ENCODE peak calls at places on chromosomes 11 and 22, in four cellular contexts. One of them, this sample, is unnamed. For H3K9me3 and H3K36me3, the result is how much of the 10 kb centered on the place peaks cover.

GRCh38 chr22:44540756-44541670 is 43.0 kb upstream of the RTL6 start:
- DNase-seq in colonic mucosa: no peak
- DNase-seq in ovary: no peak
- DNase-seq in OCI-LY7: no peak
- DNase-seq in this sample: no peak

GRCh38 chr22:49550766-49551362 is 276.8 kb downstream of the BRD1 start:
- DNase-seq in colonic mucosa: no peak
- DNase-seq in ovary: peak
- DNase-seq in OCI-LY7: no peak
- DNase-seq in this sample: no peak

GRCh38 chr11:78099671-78100070 is 20.0 kb upstream of the NDUFC2 start:
- DNase-seq in colonic mucosa: no peak
- DNase-seq in ovary: no peak
- DNase-seq in OCI-LY7: no peak
- DNase-seq in this sample: no peak

GRCh38 chr22:41280065-41280464 is 5.9 kb downstream of the RANGAP1 start:
- DNase-seq in colonic mucosa: no peak
- DNase-seq in ovary: no peak
- DNase-seq in OCI-LY7: no peak
- DNase-seq in this sample: no peak

GRCh38 chr22:26656896-26657851 is at the start of gene MIAT:
- DNase-seq in colonic mucosa: peak
- DNase-seq in ovary: no peak
- DNase-seq in OCI-LY7: no peak
- DNase-seq in this sample: no peak

GRCh38 chr22:25508761-25509321 is 55.6 kb upstream of the GRK3 start:
- DNase-seq in colonic mucosa: no peak
- DNase-seq in ovary: no peak
- DNase-seq in OCI-LY7: no peak
- DNase-seq in this sample: no peak

GRCh38 chr22:32971252-32971651 is 86.9 kb downstream of the SYN3 start:
- DNase-seq in colonic mucosa: no peak
- DNase-seq in ovary: no peak
- DNase-seq in OCI-LY7: no peak
- DNase-seq in this sample: no peak

GRCh38 chr11:77669848-77670511 is 32.4 kb upstream of the CLNS1A start:
- DNase-seq in colonic mucosa: no peak
- DNase-seq in ovary: no peak
- DNase-seq in OCI-LY7: no peak
- DNase-seq in this sample: no peak

GRCh38 chr11:104934594-104934993 is 33.8 kb downstream of the CASP4 start:
- DNase-seq in colonic mucosa: no peak
- DNase-seq in ovary: no peak
- DNase-seq in OCI-LY7: no peak
- DNase-seq in this sample: no peak
- H3K9me3 ChIP-seq in colonic mucosa: under half
- H3K9me3 ChIP-seq in ovary: under half
- H3K9me3 ChIP-seq in OCI-LY7: under half
- H3K9me3 ChIP-seq in this sample: under half

GRCh38 chr11:134202661-134203060 is 21.1 kb downstream of the NCAPD3 start:
- DNase-seq in colonic mucosa: no peak
- DNase-seq in ovary: no peak
- DNase-seq in OCI-LY7: no peak
- DNase-seq in this sample: no peak

GRCh38 chr11:134205729-134206128 is 18.0 kb downstream of the NCAPD3 start:
- DNase-seq in colonic mucosa: no peak
- DNase-seq in ovary: no peak
- DNase-seq in OCI-LY7: no peak
- DNase-seq in this sample: no peak

GRCh38 chr11:134206185-134206584 is 17.6 kb downstream of the NCAPD3 start:
- DNase-seq in colonic mucosa: no peak
- DNase-seq in ovary: no peak
- DNase-seq in OCI-LY7: no peak
- DNase-seq in this sample: no peak

DNA sequence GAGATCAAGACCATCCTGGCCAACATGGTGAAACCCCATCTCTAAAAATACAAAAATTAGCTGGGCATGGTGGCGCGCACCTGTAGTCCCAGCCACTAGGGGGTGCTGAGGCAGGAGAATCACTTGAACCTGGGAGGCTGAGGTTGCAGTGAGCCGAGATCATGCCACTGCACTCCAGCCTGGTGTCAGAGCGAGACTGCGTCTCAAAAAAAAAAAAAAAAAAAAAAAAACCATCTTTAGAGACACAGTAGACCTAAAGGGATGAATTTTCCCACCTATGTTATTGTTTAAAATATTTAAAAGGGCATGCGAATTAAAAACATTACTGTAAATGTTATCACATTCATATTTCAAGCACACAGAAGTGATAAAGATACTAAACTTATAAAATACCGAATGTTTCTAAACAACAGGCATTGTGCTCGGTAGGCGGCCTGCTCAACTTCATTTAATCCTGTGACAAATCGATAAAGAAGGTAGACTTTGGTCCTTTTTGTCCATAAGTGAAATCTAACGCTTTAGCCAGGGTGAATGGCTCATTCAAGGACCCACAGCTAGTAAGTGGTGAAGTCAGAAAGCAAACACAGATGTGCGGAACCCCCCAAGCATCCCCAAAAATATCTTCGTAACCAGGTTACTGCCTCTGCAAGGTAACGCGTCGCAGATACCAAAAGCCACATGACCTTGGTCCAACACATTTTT is 16.1 kb downstream of the NCAPD3 start:
- DNase-seq in colonic mucosa: peak
- DNase-seq in ovary: peak
- DNase-seq in OCI-LY7: peak
- DNase-seq in this sample: no peak
- H3K36me3 ChIP-seq in colonic mucosa: under half
- H3K36me3 ChIP-seq in ovary: under half
- H3K36me3 ChIP-seq in OCI-LY7: half or more
- H3K36me3 ChIP-seq in this sample: under half

DNA sequence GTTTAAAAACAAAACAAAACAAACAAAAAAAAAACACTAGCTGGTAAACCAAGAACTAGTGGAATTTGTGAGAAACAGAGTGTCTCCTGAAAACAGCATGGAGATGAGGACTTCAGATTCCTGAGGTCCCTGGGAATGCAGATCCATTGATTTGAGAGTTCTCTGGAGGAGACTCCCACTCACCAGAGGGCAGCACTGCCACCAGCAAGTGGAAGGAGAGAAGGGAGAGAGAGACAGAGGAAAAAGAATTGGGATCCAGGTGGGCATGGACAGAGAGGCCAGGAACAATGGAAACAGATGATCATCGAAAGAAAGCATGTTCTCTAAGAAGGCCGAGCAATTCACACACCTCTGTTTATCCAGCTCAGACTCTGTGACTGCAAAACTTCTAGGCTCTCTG is 31.8 kb downstream of the ETS1 start:
- DNase-seq in colonic mucosa: no peak
- DNase-seq in ovary: no peak
- DNase-seq in OCI-LY7: no peak
- DNase-seq in this sample: no peak
- TF ChIP-seq CTCF in colonic mucosa: no peak
- TF ChIP-seq CTCF in ovary: no peak
- TF ChIP-seq CTCF in OCI-LY7: peak
- TF ChIP-seq CTCF in this sample: peak

GRCh38 chr22:47587861-47588582 is 825.6 kb downstream of the TBC1D22A start:
- DNase-seq in colonic mucosa: no peak
- DNase-seq in ovary: no peak
- DNase-seq in OCI-LY7: no peak
- DNase-seq in this sample: no peak
- H3K9me3 ChIP-seq in colonic mucosa: under half
- H3K9me3 ChIP-seq in ovary: under half
- H3K9me3 ChIP-seq in OCI-LY7: under half
- H3K9me3 ChIP-seq in this sample: under half

GRCh38 chr11:100870138-100870537 is 183.1 kb downstream of the ARHGAP42 start:
- DNase-seq in colonic mucosa: no peak
- DNase-seq in ovary: no peak
- DNase-seq in OCI-LY7: no peak
- DNase-seq in this sample: no peak
- H3K36me3 ChIP-seq in colonic mucosa: under half
- H3K36me3 ChIP-seq in ovary: under half
- H3K36me3 ChIP-seq in OCI-LY7: under half
- H3K36me3 ChIP-seq in this sample: under half

DNA sequence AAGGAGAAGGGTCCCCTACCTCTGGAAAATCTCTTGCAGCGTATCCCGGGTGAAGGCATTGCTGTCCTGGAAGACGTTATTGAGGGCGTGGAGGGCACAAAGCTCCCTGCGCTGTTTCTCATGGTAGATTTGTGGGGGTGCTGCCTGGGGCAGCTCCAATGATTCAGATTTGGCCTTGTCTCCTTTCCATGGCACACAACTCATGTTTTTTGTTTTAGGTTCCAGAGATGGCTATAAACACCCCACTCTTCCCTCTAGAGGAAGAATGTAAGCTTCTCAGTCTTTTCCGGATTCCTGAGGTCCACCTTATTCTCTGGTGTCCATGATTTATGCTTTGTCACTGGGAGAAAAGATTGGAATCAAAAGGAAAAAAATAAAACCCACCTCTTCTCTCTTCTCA is 959 bp downstream of the JOSD1 start:
- DNase-seq in colonic mucosa: peak
- DNase-seq in ovary: no peak
- DNase-seq in OCI-LY7: no peak
- DNase-seq in this sample: no peak
- TF ChIP-seq CTCF in colonic mucosa: no peak
- TF ChIP-seq CTCF in ovary: no peak
- TF ChIP-seq CTCF in OCI-LY7: peak
- TF ChIP-seq CTCF in this sample: no peak

GRCh38 chr22:19341500-19341899 is 50.0 kb upstream of the CLTCL1 start:
- DNase-seq in colonic mucosa: no peak
- DNase-seq in ovary: no peak
- DNase-seq in OCI-LY7: no peak
- DNase-seq in this sample: no peak
- H3K9me3 ChIP-seq in colonic mucosa: under half
- H3K9me3 ChIP-seq in ovary: under half
- H3K9me3 ChIP-seq in OCI-LY7: under half
- H3K9me3 ChIP-seq in this sample: under half

GRCh38 chr11:65436412-65437032 is 13.9 kb downstream of the NEAT1 start:
- DNase-seq in colonic mucosa: peak
- DNase-seq in ovary: no peak
- DNase-seq in OCI-LY7: no peak
- DNase-seq in this sample: peak
- H3K36me3 ChIP-seq in colonic mucosa: under half
- H3K36me3 ChIP-seq in ovary: under half
- H3K36me3 ChIP-seq in OCI-LY7: under half
- H3K36me3 ChIP-seq in this sample: half or more

DNA sequence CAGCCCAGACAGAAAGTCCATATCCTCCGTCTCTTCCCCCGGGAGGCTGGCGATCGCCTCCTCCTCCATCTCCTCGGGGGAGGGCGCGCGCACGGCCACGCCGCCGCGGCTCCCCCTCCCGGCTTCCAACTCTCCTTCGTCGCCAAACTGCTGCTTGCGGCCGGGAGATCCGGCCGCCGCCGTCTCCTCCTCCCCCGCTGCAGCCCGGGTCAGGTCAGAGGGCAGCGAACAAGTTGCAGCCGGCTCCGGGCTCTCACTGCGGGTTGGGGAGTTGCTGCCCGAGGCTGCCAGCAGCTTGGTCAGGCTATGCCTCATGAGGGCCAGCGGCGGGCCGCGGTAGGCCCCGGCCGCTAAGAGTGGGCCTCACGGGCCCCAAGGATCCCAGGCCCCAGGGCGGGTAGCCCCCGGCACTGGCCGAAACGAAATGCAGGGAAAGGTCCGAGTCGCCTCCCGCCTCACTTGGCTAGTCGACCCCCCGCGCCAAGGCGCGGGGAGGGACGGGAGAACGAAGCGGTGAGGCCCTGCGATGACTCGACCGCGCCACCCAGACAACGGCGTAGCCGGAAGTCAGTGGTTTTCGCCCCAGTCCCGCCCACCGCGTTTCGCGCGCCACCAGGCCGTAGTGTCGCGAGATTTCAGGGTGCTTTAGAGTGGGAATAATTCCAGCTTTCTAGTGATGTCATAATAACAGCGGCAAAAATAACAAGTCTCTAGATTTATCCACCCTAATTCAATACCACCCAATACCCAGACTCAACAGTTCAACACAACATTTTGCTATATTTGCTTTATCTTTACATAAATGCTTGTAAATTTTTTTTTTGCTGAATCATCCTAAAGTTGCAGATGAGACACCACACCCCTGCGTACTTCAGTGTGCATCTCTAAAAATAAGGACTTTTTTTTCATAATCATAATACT is at the start of gene CREBZF:
- DNase-seq in colonic mucosa: peak
- DNase-seq in ovary: peak
- DNase-seq in OCI-LY7: peak
- DNase-seq in this sample: peak
- TF ChIP-seq CTCF in colonic mucosa: no peak
- TF ChIP-seq CTCF in ovary: no peak
- TF ChIP-seq CTCF in OCI-LY7: no peak
- TF ChIP-seq CTCF in this sample: no peak

GRCh38 chr11:67596753-67597300 is 9.9 kb upstream of the NDUFV1 start:
- DNase-seq in colonic mucosa: no peak
- DNase-seq in ovary: no peak
- DNase-seq in OCI-LY7: no peak
- DNase-seq in this sample: no peak

GRCh38 chr11:67601098-67601497 is 5.6 kb upstream of the NDUFV1 start:
- DNase-seq in colonic mucosa: no peak
- DNase-seq in ovary: no peak
- DNase-seq in OCI-LY7: no peak
- DNase-seq in this sample: no peak

GRCh38 chr11:67599149-67599548 is 7.6 kb upstream of the NDUFV1 start:
- DNase-seq in colonic mucosa: no peak
- DNase-seq in ovary: no peak
- DNase-seq in OCI-LY7: no peak
- DNase-seq in this sample: no peak

GRCh38 chr11:67604815-67605214 is 1.9 kb upstream of the NDUFV1 start:
- DNase-seq in colonic mucosa: no peak
- DNase-seq in ovary: no peak
- DNase-seq in OCI-LY7: no peak
- DNase-seq in this sample: no peak

DNA sequence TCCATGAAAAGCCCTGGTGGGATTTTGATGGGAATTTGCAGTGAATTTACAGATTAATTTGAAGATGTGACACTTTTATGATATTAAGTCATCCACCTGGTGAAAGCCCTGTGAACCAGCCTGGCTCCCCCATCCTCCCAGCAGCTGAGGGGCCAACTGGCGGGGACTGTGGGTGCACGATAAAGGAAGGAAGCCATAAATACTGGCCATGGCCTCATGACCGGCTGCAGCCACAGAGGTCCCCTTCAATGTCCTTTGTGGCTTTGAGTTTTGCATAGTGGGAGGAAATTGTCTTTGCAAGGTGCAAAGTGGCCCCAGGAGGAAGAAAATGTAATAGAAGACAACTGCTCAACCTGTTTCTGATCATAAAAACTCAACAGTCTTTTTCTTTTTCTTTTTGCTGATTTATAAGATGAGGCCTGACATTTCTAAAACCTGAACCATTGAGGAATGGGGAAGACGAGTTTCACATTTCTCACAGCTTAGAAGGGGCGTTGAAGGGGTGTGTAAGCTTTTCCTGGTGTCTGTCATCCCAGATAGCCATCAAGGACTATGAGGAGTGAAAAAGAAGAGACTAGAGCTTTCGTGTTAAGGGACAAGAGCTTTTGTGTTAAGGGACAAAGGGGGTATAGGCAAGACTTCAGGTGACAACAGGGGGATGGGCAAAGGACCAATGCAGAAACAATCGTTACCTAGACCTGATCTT is 6.3 kb upstream of the NDUFV1 start:
- DNase-seq in colonic mucosa: no peak
- DNase-seq in ovary: no peak
- DNase-seq in OCI-LY7: peak
- DNase-seq in this sample: no peak
- H3K9me3 ChIP-seq in colonic mucosa: under half
- H3K9me3 ChIP-seq in ovary: under half
- H3K9me3 ChIP-seq in OCI-LY7: under half
- H3K9me3 ChIP-seq in this sample: under half

This sample was measured in right atrium auricular region.